ENCODE peak calls at places on chromosomes 4 and X, in six cellular contexts. T is AG04449, N is tibial artery, H is lower leg skin, R is foreskin fibroblast, B is fibroblast of pulmonary artery. L is an unnamed sample.
A peak's percentile ranks its signal among the peaks of the same experiment; 100 is the strongest.

GRCh38 chr4:39169426-39169825 is 12.9 kb upstream of the WDR19 start:
- DNase-seq in H (no peak), B (no peak), N (no peak), R (no peak), T (no peak), L (no peak)

GRCh38 chr4:55410431-55410830 is 14.7 kb downstream of the TMEM165 start:
- DNase-seq in H (no peak), B (no peak), N (no peak), T (no peak), R (no peak), L (no peak)

GRCh38 chr4:89307446-89308160 is at the start of gene GPRIN3:
- DNase-seq in T (no peak), N (peak; percentile 36), H (no peak), R (peak; percentile 59), B (peak; percentile 26), L (peak; percentile 22)

GRCh38 chr4:139872274-139872673 is 206.7 kb downstream of the MGST2 start:
- DNase-seq in T (peak; percentile 87), R (peak; percentile 95), H (no peak), B (peak; percentile 96), N (no peak), L (peak; percentile 71)

GRCh38 chr4:21780158-21780557 is 168.4 kb downstream of the KCNIP4 start:
- DNase-seq in T (no peak), H (no peak), R (peak; percentile 78), N (no peak), B (no peak), L (no peak)

GRCh38 chrX:16643160-16643559 is 6.8 kb upstream of the S100G start:
- DNase-seq in B (peak; percentile 69), N (no peak), H (no peak), R (peak; percentile 72), T (no peak), L (peak; percentile 45)

GRCh38 chrX:123277821-123278220 is 93.7 kb downstream of the GRIA3 start:
- DNase-seq in R (no peak), B (no peak), H (no peak), N (no peak), T (no peak), L (no peak)

GRCh38 chr4:16827045-16827444 is 71.4 kb downstream of the LDB2 start:
- DNase-seq in H (no peak), N (no peak), T (no peak), B (no peak), R (no peak), L (no peak)

GRCh38 chrX:53445977-53446376 is 11.8 kb upstream of the HSD17B10 start:
- DNase-seq in N (no peak), R (peak; percentile 61), T (no peak), B (peak; percentile 54), H (no peak), L (peak; percentile 38)

GRCh38 chr4:5924466-5925125 is 31.7 kb upstream of the CRMP1 start:
- DNase-seq in R (no peak), T (no peak), H (no peak), N (no peak), B (no peak), L (no peak)

GRCh38 chrX:154332561-154332960 is 37.0 kb downstream of the TKTL1 start:
- DNase-seq in T (no peak), N (no peak), R (no peak), B (no peak), H (no peak), L (no peak)

GRCh38 chrX:150933945-150934350 is 35.5 kb upstream of the CD99L2 start:
- DNase-seq in H (no peak), T (no peak), N (no peak), B (no peak), R (no peak), L (no peak)

GRCh38 chr4:119656986-119657635 is 28.5 kb upstream of the PDE5A start:
- DNase-seq in T (no peak), B (peak; percentile 64), R (peak; percentile 60), N (no peak), H (no peak), L (peak; percentile 54)

GRCh38 chrX:641671-642435 is 11.3 kb downstream of the SHOX start:
- DNase-seq in T (no peak), R (no peak), H (no peak), B (no peak), N (no peak), L (no peak)

GRCh38 chr4:15878011-15878410 is 60.5 kb downstream of the FGFBP1 start:
- DNase-seq in N (no peak), B (no peak), T (no peak), H (no peak), R (no peak), L (no peak)

GRCh38 chrX:133999013-133999705 is 13.8 kb upstream of the GPC3 start:
- DNase-seq in R (peak; percentile 1), T (no peak), H (no peak), B (peak; percentile 49), N (no peak), L (peak; percentile 33)

GRCh38 chr4:80219301-80220025 is 22.2 kb downstream of the PRDM8 start:
- DNase-seq in R (peak; percentile 70), B (peak; percentile 42), H (no peak), T (no peak), N (no peak), L (no peak)

GRCh38 chr4:112058433-112058832 is 86.8 kb upstream of the FAM241A start:
- DNase-seq in N (no peak), T (no peak), B (no peak), R (peak; percentile 41), H (no peak), L (peak; percentile 14)

GRCh38 chrX:20740443-20740842 is 473.7 kb upstream of the RPS6KA3 start:
- DNase-seq in B (no peak), N (no peak), R (no peak), H (no peak), T (no peak), L (no peak)

GRCh38 chrX:10620121-10620699 is at the start of gene MID1:
- DNase-seq in B (peak; percentile 85), H (peak; percentile 40), N (peak; percentile 73), R (peak; percentile 89), T (no peak), L (peak; percentile 83)

GRCh38 chr4:108399610-108400265 is 220.6 kb upstream of the RPL34 start:
- DNase-seq in R (no peak), H (no peak), T (no peak), B (no peak), N (no peak), L (no peak)

GRCh38 chr4:120327276-120327675 is 260.6 kb upstream of the MAD2L1 start:
- DNase-seq in N (no peak), B (no peak), H (no peak), R (no peak), T (no peak), L (no peak)

GRCh38 chrX:30806187-30806728 is 82.8 kb downstream of the TAB3 start:
- DNase-seq in N (no peak), T (no peak), B (no peak), H (no peak), R (no peak), L (no peak)

GRCh38 chr4:24032371-24032989 is 142.6 kb upstream of the PPARGC1A start:
- DNase-seq in T (no peak), H (no peak), N (no peak), B (peak; percentile 10), R (no peak), L (peak; percentile 21)

GRCh38 chr4:70670332-70671014 is 4.2 kb upstream of the JCHAIN start:
- DNase-seq in H (no peak), R (peak; percentile 49), N (no peak), T (no peak), B (no peak), L (peak; percentile 22)

DNA sequence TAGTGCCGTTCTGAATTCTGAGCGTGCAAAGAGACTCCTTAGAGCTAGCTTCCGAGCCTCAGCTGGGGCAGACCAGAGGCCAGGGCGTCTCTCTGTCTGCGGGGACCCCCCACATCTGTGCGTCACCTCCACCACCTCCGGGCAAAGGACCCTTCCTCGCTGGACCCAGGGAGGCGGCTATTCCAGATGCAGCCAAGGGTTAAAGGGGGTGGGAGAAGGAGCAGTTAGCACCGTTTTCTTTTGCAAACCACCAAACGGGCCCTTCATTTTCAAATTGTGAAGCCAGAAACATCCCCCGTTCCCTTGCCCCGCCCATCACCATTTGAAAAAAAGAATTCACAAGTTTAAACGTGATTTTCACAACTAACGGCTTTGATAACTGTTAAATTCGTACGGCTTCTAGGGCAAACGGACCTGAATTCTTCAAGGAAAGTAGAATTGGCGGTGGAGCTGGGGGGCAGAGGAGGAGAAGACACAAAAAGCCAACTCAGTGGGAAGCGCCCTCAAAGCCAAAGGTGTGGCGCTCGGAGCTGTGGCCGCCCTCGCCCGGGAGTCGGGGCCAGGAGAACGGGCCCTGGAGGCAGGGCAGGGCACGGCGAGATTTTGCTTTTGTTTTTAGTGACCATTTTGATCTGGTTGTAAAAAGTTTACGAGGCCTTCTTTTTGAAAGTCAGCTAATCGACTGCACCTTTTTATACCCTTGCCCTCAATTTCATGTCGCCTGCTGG is 3.3 kb upstream of the PDGFRA start:
- DNase-seq in H (no peak), T (no peak), R (peak; percentile 68), B (peak; percentile 33), N (no peak), L (peak; percentile 33)
- TF ChIP-seq CTCF in H (no peak), T (no peak), R (no peak), B (no peak), N (no peak), L (no peak)

GRCh38 chrX:129980540-129981206 is 1.8 kb upstream of the BCORL1 start:
- DNase-seq in T (no peak), B (no peak), R (peak; percentile 48), N (peak; percentile 51), H (no peak), L (peak; percentile 27)
- H3K4me3 ChIP-seq in T (peak overlapping the region; percentile 53), B (peak overlapping the region; percentile 59), R (peak overlapping the region; percentile 47), N (no peak overlapping the region), H (peak overlapping the region; percentile 17), L (peak overlapping the region; percentile 70)

GRCh38 chrX:44946771-44947170 is 73.8 kb downstream of the KDM6A start:
- DNase-seq in T (no peak), B (peak; percentile 58), H (no peak), R (peak; percentile 30), N (no peak), L (no peak)

GRCh38 chrX:44945736-44946135 is 72.7 kb downstream of the KDM6A start:
- DNase-seq in T (no peak), B (no peak), H (no peak), N (no peak), R (no peak), L (no peak)

GRCh38 chrX:44943007-44943406 is 70.0 kb downstream of the KDM6A start:
- DNase-seq in H (no peak), N (no peak), R (no peak), B (no peak), T (no peak), L (no peak)

GRCh38 chrX:44947995-44948394 is 75.0 kb downstream of the KDM6A start:
- DNase-seq in B (no peak), H (no peak), T (no peak), R (no peak), N (no peak), L (no peak)

DNA sequence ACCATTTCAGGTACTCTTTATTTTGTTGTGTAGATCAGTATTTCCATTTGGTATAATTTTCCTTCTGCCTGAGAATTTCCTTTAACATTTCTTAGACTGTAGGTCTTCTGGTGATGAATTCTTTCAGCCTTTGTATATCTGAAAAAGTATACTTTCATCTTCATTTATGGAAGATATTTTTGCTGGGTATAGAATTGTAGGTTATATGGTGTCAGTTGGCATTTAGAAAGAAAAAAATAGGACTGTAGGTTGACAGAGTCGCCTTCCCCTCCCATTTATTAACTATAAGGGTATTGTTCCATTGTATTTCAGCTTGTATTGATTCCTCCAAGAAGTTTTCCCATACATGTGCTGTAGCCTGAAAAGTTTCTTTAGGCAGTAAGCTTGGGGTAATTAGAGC is 71.9 kb downstream of the KDM6A start:
- DNase-seq in T (no peak), H (no peak), N (no peak), R (no peak), B (no peak), L (no peak)
- TF ChIP-seq CTCF in T (no peak), H (no peak), N (no peak), R (no peak), B (no peak), L (no peak)

GRCh38 chr4:42399393-42399792 is 2.1 kb downstream of the SHISA3 start:
- DNase-seq in N (no peak), B (no peak), H (no peak), T (no peak), R (no peak), L (no peak)
- H3K4me3 ChIP-seq in N (peak overlapping the region; percentile 54), B (peak overlapping the region; percentile 65), H (no peak overlapping the region), T (no peak overlapping the region), R (no peak overlapping the region), L (no peak overlapping the region)

L was measured in fibroblast of villous mesenchyme.